ENCODE peak calls at places on chromosomes 16 and 17, in eight cellular contexts. One of them, this sample, is unnamed.
A peak's percentile ranks its signal among the peaks of the same experiment; 100 is the strongest.

GRCh38 chr16:15961060-15961511 is 11.7 kb downstream of the ABCC1 start:
- DNase-seq in NCI-H2171: no peak
- DNase-seq in occipital lobe: no peak
- DNase-seq in transverse colon: no peak
- DNase-seq in stimulated activated CD4-positive, alpha-beta T cell treated with anti-CD3 and anti-CD28 coated beads, Interleukin-1b, Interleukin-23, amount 100 ng/mL, for 1 hour: no peak
- DNase-seq in stimulated activated effector memory CD8-positive, alpha-beta T cell treated with anti-CD3 and anti-CD28 coated beads, Interleukin-12 subunit alpha, Interleukin-12 subunit beta, amount 100 ng/mL, for 72 hours: peak; percentile 32
- DNase-seq in NCI-H69: no peak
- DNase-seq in putamen: no peak
- DNase-seq in this sample: no peak

GRCh38 chr17:56936697-56937322 is 23.0 kb upstream of the TRIM25 start:
- DNase-seq in NCI-H2171: no peak
- DNase-seq in occipital lobe: no peak
- DNase-seq in transverse colon: no peak
- DNase-seq in stimulated activated CD4-positive, alpha-beta T cell treated with anti-CD3 and anti-CD28 coated beads, Interleukin-1b, Interleukin-23, amount 100 ng/mL, for 1 hour: no peak
- DNase-seq in stimulated activated effector memory CD8-positive, alpha-beta T cell treated with anti-CD3 and anti-CD28 coated beads, Interleukin-12 subunit alpha, Interleukin-12 subunit beta, amount 100 ng/mL, for 72 hours: no peak
- DNase-seq in NCI-H69: no peak
- DNase-seq in putamen: no peak
- DNase-seq in this sample: no peak

GRCh38 chr16:51939371-51940005 is 607.5 kb downstream of the TOX3 start:
- DNase-seq in NCI-H2171: peak; percentile 94
- DNase-seq in occipital lobe: no peak
- DNase-seq in transverse colon: no peak
- DNase-seq in stimulated activated CD4-positive, alpha-beta T cell treated with anti-CD3 and anti-CD28 coated beads, Interleukin-1b, Interleukin-23, amount 100 ng/mL, for 1 hour: no peak
- DNase-seq in stimulated activated effector memory CD8-positive, alpha-beta T cell treated with anti-CD3 and anti-CD28 coated beads, Interleukin-12 subunit alpha, Interleukin-12 subunit beta, amount 100 ng/mL, for 72 hours: no peak
- DNase-seq in NCI-H69: peak; percentile 90
- DNase-seq in putamen: no peak
- DNase-seq in this sample: peak; percentile 11

GRCh38 chr16:8958344-8958808 is 5.3 kb downstream of the USP7 start:
- DNase-seq in NCI-H2171: no peak
- DNase-seq in occipital lobe: no peak
- DNase-seq in transverse colon: peak; percentile 52
- DNase-seq in stimulated activated CD4-positive, alpha-beta T cell treated with anti-CD3 and anti-CD28 coated beads, Interleukin-1b, Interleukin-23, amount 100 ng/mL, for 1 hour: no peak
- DNase-seq in stimulated activated effector memory CD8-positive, alpha-beta T cell treated with anti-CD3 and anti-CD28 coated beads, Interleukin-12 subunit alpha, Interleukin-12 subunit beta, amount 100 ng/mL, for 72 hours: no peak
- DNase-seq in NCI-H69: peak; percentile 40
- DNase-seq in putamen: no peak
- DNase-seq in this sample: no peak

GRCh38 chr17:31294839-31295488 is 2.1 kb downstream of the OMG start:
- DNase-seq in NCI-H2171: no peak
- DNase-seq in occipital lobe: no peak
- DNase-seq in transverse colon: no peak
- DNase-seq in stimulated activated CD4-positive, alpha-beta T cell treated with anti-CD3 and anti-CD28 coated beads, Interleukin-1b, Interleukin-23, amount 100 ng/mL, for 1 hour: no peak
- DNase-seq in stimulated activated effector memory CD8-positive, alpha-beta T cell treated with anti-CD3 and anti-CD28 coated beads, Interleukin-12 subunit alpha, Interleukin-12 subunit beta, amount 100 ng/mL, for 72 hours: no peak
- DNase-seq in NCI-H69: no peak
- DNase-seq in putamen: no peak
- DNase-seq in this sample: no peak

GRCh38 chr16:53191413-53191812 is 136.6 kb downstream of the CHD9 start:
- DNase-seq in NCI-H2171: no peak
- DNase-seq in occipital lobe: no peak
- DNase-seq in transverse colon: no peak
- DNase-seq in stimulated activated CD4-positive, alpha-beta T cell treated with anti-CD3 and anti-CD28 coated beads, Interleukin-1b, Interleukin-23, amount 100 ng/mL, for 1 hour: no peak
- DNase-seq in stimulated activated effector memory CD8-positive, alpha-beta T cell treated with anti-CD3 and anti-CD28 coated beads, Interleukin-12 subunit alpha, Interleukin-12 subunit beta, amount 100 ng/mL, for 72 hours: no peak
- DNase-seq in NCI-H69: no peak
- DNase-seq in putamen: no peak
- DNase-seq in this sample: no peak

GRCh38 chr17:14756469-14756868 is 455.6 kb downstream of the HS3ST3B1 start:
- DNase-seq in NCI-H2171: no peak
- DNase-seq in occipital lobe: no peak
- DNase-seq in transverse colon: no peak
- DNase-seq in stimulated activated CD4-positive, alpha-beta T cell treated with anti-CD3 and anti-CD28 coated beads, Interleukin-1b, Interleukin-23, amount 100 ng/mL, for 1 hour: no peak
- DNase-seq in stimulated activated effector memory CD8-positive, alpha-beta T cell treated with anti-CD3 and anti-CD28 coated beads, Interleukin-12 subunit alpha, Interleukin-12 subunit beta, amount 100 ng/mL, for 72 hours: no peak
- DNase-seq in NCI-H69: no peak
- DNase-seq in putamen: no peak
- DNase-seq in this sample: no peak

GRCh38 chr17:35057332-35057915 is 6.1 kb downstream of the RFFL start:
- DNase-seq in NCI-H2171: no peak
- DNase-seq in occipital lobe: no peak
- DNase-seq in transverse colon: no peak
- DNase-seq in stimulated activated CD4-positive, alpha-beta T cell treated with anti-CD3 and anti-CD28 coated beads, Interleukin-1b, Interleukin-23, amount 100 ng/mL, for 1 hour: no peak
- DNase-seq in stimulated activated effector memory CD8-positive, alpha-beta T cell treated with anti-CD3 and anti-CD28 coated beads, Interleukin-12 subunit alpha, Interleukin-12 subunit beta, amount 100 ng/mL, for 72 hours: no peak
- DNase-seq in NCI-H69: no peak
- DNase-seq in putamen: no peak
- DNase-seq in this sample: no peak

GRCh38 chr16:81318711-81319110 is 3.9 kb downstream of the GAN start:
- DNase-seq in NCI-H2171: no peak
- DNase-seq in occipital lobe: no peak
- DNase-seq in transverse colon: no peak
- DNase-seq in stimulated activated CD4-positive, alpha-beta T cell treated with anti-CD3 and anti-CD28 coated beads, Interleukin-1b, Interleukin-23, amount 100 ng/mL, for 1 hour: no peak
- DNase-seq in stimulated activated effector memory CD8-positive, alpha-beta T cell treated with anti-CD3 and anti-CD28 coated beads, Interleukin-12 subunit alpha, Interleukin-12 subunit beta, amount 100 ng/mL, for 72 hours: no peak
- DNase-seq in NCI-H69: peak; percentile 58
- DNase-seq in putamen: no peak
- DNase-seq in this sample: no peak

GRCh38 chr16:48126801-48127644 is 28.8 kb downstream of the ABCC12 start:
- DNase-seq in NCI-H2171: no peak
- DNase-seq in occipital lobe: peak; percentile 20
- DNase-seq in transverse colon: no peak
- DNase-seq in stimulated activated CD4-positive, alpha-beta T cell treated with anti-CD3 and anti-CD28 coated beads, Interleukin-1b, Interleukin-23, amount 100 ng/mL, for 1 hour: no peak
- DNase-seq in stimulated activated effector memory CD8-positive, alpha-beta T cell treated with anti-CD3 and anti-CD28 coated beads, Interleukin-12 subunit alpha, Interleukin-12 subunit beta, amount 100 ng/mL, for 72 hours: no peak
- DNase-seq in NCI-H69: peak; percentile 42
- DNase-seq in putamen: peak; percentile 57
- DNase-seq in this sample: peak; percentile 67

GRCh38 chr16:12096162-12096781 is 119.7 kb downstream of the SNX29 start:
- DNase-seq in NCI-H2171: no peak
- DNase-seq in occipital lobe: no peak
- DNase-seq in transverse colon: no peak
- DNase-seq in stimulated activated CD4-positive, alpha-beta T cell treated with anti-CD3 and anti-CD28 coated beads, Interleukin-1b, Interleukin-23, amount 100 ng/mL, for 1 hour: no peak
- DNase-seq in stimulated activated effector memory CD8-positive, alpha-beta T cell treated with anti-CD3 and anti-CD28 coated beads, Interleukin-12 subunit alpha, Interleukin-12 subunit beta, amount 100 ng/mL, for 72 hours: no peak
- DNase-seq in NCI-H69: no peak
- DNase-seq in putamen: no peak
- DNase-seq in this sample: no peak

GRCh38 chr16:81937305-81938038 is 73.8 kb downstream of the SDR42E1 start:
- DNase-seq in NCI-H2171: peak; percentile 25
- DNase-seq in occipital lobe: no peak
- DNase-seq in transverse colon: no peak
- DNase-seq in stimulated activated CD4-positive, alpha-beta T cell treated with anti-CD3 and anti-CD28 coated beads, Interleukin-1b, Interleukin-23, amount 100 ng/mL, for 1 hour: no peak
- DNase-seq in stimulated activated effector memory CD8-positive, alpha-beta T cell treated with anti-CD3 and anti-CD28 coated beads, Interleukin-12 subunit alpha, Interleukin-12 subunit beta, amount 100 ng/mL, for 72 hours: no peak
- DNase-seq in NCI-H69: peak; percentile 53
- DNase-seq in putamen: no peak
- DNase-seq in this sample: peak; percentile 62

GRCh38 chr16:79073560-79073959 is 527.0 kb downstream of the MAF start:
- DNase-seq in NCI-H2171: no peak
- DNase-seq in occipital lobe: no peak
- DNase-seq in transverse colon: no peak
- DNase-seq in stimulated activated CD4-positive, alpha-beta T cell treated with anti-CD3 and anti-CD28 coated beads, Interleukin-1b, Interleukin-23, amount 100 ng/mL, for 1 hour: no peak
- DNase-seq in stimulated activated effector memory CD8-positive, alpha-beta T cell treated with anti-CD3 and anti-CD28 coated beads, Interleukin-12 subunit alpha, Interleukin-12 subunit beta, amount 100 ng/mL, for 72 hours: no peak
- DNase-seq in NCI-H69: no peak
- DNase-seq in putamen: no peak
- DNase-seq in this sample: no peak

GRCh38 chr16:73049051-73049910 is 1.4 kb upstream of the ZFHX3 start:
- DNase-seq in NCI-H2171: no peak
- DNase-seq in occipital lobe: no peak
- DNase-seq in transverse colon: no peak
- DNase-seq in stimulated activated CD4-positive, alpha-beta T cell treated with anti-CD3 and anti-CD28 coated beads, Interleukin-1b, Interleukin-23, amount 100 ng/mL, for 1 hour: no peak
- DNase-seq in stimulated activated effector memory CD8-positive, alpha-beta T cell treated with anti-CD3 and anti-CD28 coated beads, Interleukin-12 subunit alpha, Interleukin-12 subunit beta, amount 100 ng/mL, for 72 hours: no peak
- DNase-seq in NCI-H69: no peak
- DNase-seq in putamen: no peak
- DNase-seq in this sample: no peak

GRCh38 chr16:4392382-4393242 is 21.0 kb downstream of the VASN start:
- DNase-seq in NCI-H2171: no peak
- DNase-seq in occipital lobe: no peak
- DNase-seq in transverse colon: no peak
- DNase-seq in stimulated activated CD4-positive, alpha-beta T cell treated with anti-CD3 and anti-CD28 coated beads, Interleukin-1b, Interleukin-23, amount 100 ng/mL, for 1 hour: no peak
- DNase-seq in stimulated activated effector memory CD8-positive, alpha-beta T cell treated with anti-CD3 and anti-CD28 coated beads, Interleukin-12 subunit alpha, Interleukin-12 subunit beta, amount 100 ng/mL, for 72 hours: no peak
- DNase-seq in NCI-H69: no peak
- DNase-seq in putamen: no peak
- DNase-seq in this sample: no peak

GRCh38 chr16:54201200-54201599 is 85.4 kb downstream of the IRX3 start:
- DNase-seq in NCI-H2171: no peak
- DNase-seq in occipital lobe: no peak
- DNase-seq in transverse colon: no peak
- DNase-seq in stimulated activated CD4-positive, alpha-beta T cell treated with anti-CD3 and anti-CD28 coated beads, Interleukin-1b, Interleukin-23, amount 100 ng/mL, for 1 hour: no peak
- DNase-seq in stimulated activated effector memory CD8-positive, alpha-beta T cell treated with anti-CD3 and anti-CD28 coated beads, Interleukin-12 subunit alpha, Interleukin-12 subunit beta, amount 100 ng/mL, for 72 hours: no peak
- DNase-seq in NCI-H69: no peak
- DNase-seq in putamen: no peak
- DNase-seq in this sample: no peak

GRCh38 chr17:58279016-58279671 is 1.6 kb downstream of the MPO start:
- DNase-seq in NCI-H2171: no peak
- DNase-seq in occipital lobe: no peak
- DNase-seq in transverse colon: peak; percentile 23
- DNase-seq in stimulated activated CD4-positive, alpha-beta T cell treated with anti-CD3 and anti-CD28 coated beads, Interleukin-1b, Interleukin-23, amount 100 ng/mL, for 1 hour: no peak
- DNase-seq in stimulated activated effector memory CD8-positive, alpha-beta T cell treated with anti-CD3 and anti-CD28 coated beads, Interleukin-12 subunit alpha, Interleukin-12 subunit beta, amount 100 ng/mL, for 72 hours: no peak
- DNase-seq in NCI-H69: peak; percentile 66
- DNase-seq in putamen: no peak
- DNase-seq in this sample: no peak

GRCh38 chr16:25135239-25135878 is 23.8 kb downstream of the LCMT1 start:
- DNase-seq in NCI-H2171: peak; percentile 15
- DNase-seq in occipital lobe: no peak
- DNase-seq in transverse colon: peak; percentile 36
- DNase-seq in stimulated activated CD4-positive, alpha-beta T cell treated with anti-CD3 and anti-CD28 coated beads, Interleukin-1b, Interleukin-23, amount 100 ng/mL, for 1 hour: no peak
- DNase-seq in stimulated activated effector memory CD8-positive, alpha-beta T cell treated with anti-CD3 and anti-CD28 coated beads, Interleukin-12 subunit alpha, Interleukin-12 subunit beta, amount 100 ng/mL, for 72 hours: no peak
- DNase-seq in NCI-H69: peak; percentile 95
- DNase-seq in putamen: no peak
- DNase-seq in this sample: peak; percentile 86

GRCh38 chr16:30358577-30358936 is 3.4 kb upstream of the CD2BP2 start:
- DNase-seq in NCI-H2171: no peak
- DNase-seq in occipital lobe: no peak
- DNase-seq in transverse colon: no peak
- DNase-seq in stimulated activated CD4-positive, alpha-beta T cell treated with anti-CD3 and anti-CD28 coated beads, Interleukin-1b, Interleukin-23, amount 100 ng/mL, for 1 hour: no peak
- DNase-seq in stimulated activated effector memory CD8-positive, alpha-beta T cell treated with anti-CD3 and anti-CD28 coated beads, Interleukin-12 subunit alpha, Interleukin-12 subunit beta, amount 100 ng/mL, for 72 hours: no peak
- DNase-seq in NCI-H69: no peak
- DNase-seq in putamen: no peak
- DNase-seq in this sample: no peak

GRCh38 chr17:81419333-81419885 is 24.2 kb downstream of the BAHCC1 start:
- DNase-seq in NCI-H2171: peak; percentile 96
- DNase-seq in occipital lobe: peak; percentile 74
- DNase-seq in transverse colon: peak; percentile 82
- DNase-seq in stimulated activated CD4-positive, alpha-beta T cell treated with anti-CD3 and anti-CD28 coated beads, Interleukin-1b, Interleukin-23, amount 100 ng/mL, for 1 hour: no peak
- DNase-seq in stimulated activated effector memory CD8-positive, alpha-beta T cell treated with anti-CD3 and anti-CD28 coated beads, Interleukin-12 subunit alpha, Interleukin-12 subunit beta, amount 100 ng/mL, for 72 hours: no peak
- DNase-seq in NCI-H69: peak; percentile 98
- DNase-seq in putamen: peak; percentile 83
- DNase-seq in this sample: peak; percentile 96

GRCh38 chr17:11908711-11909146 is 88.5 kb downstream of the ZNF18 start:
- DNase-seq in NCI-H2171: no peak
- DNase-seq in occipital lobe: no peak
- DNase-seq in transverse colon: no peak
- DNase-seq in stimulated activated CD4-positive, alpha-beta T cell treated with anti-CD3 and anti-CD28 coated beads, Interleukin-1b, Interleukin-23, amount 100 ng/mL, for 1 hour: no peak
- DNase-seq in stimulated activated effector memory CD8-positive, alpha-beta T cell treated with anti-CD3 and anti-CD28 coated beads, Interleukin-12 subunit alpha, Interleukin-12 subunit beta, amount 100 ng/mL, for 72 hours: no peak
- DNase-seq in NCI-H69: no peak
- DNase-seq in putamen: no peak
- DNase-seq in this sample: no peak

GRCh38 chr16:88445583-88445960 is 7.5 kb upstream of the ZFPM1 start:
- DNase-seq in NCI-H2171: no peak
- DNase-seq in occipital lobe: no peak
- DNase-seq in transverse colon: no peak
- DNase-seq in stimulated activated CD4-positive, alpha-beta T cell treated with anti-CD3 and anti-CD28 coated beads, Interleukin-1b, Interleukin-23, amount 100 ng/mL, for 1 hour: no peak
- DNase-seq in stimulated activated effector memory CD8-positive, alpha-beta T cell treated with anti-CD3 and anti-CD28 coated beads, Interleukin-12 subunit alpha, Interleukin-12 subunit beta, amount 100 ng/mL, for 72 hours: no peak
- DNase-seq in NCI-H69: no peak
- DNase-seq in putamen: no peak
- DNase-seq in this sample: no peak

GRCh38 chr17:77287432-77288068 is 146.8 kb downstream of the SEC14L1 start:
- DNase-seq in NCI-H2171: no peak
- DNase-seq in occipital lobe: no peak
- DNase-seq in transverse colon: peak; percentile 70
- DNase-seq in stimulated activated CD4-positive, alpha-beta T cell treated with anti-CD3 and anti-CD28 coated beads, Interleukin-1b, Interleukin-23, amount 100 ng/mL, for 1 hour: no peak
- DNase-seq in stimulated activated effector memory CD8-positive, alpha-beta T cell treated with anti-CD3 and anti-CD28 coated beads, Interleukin-12 subunit alpha, Interleukin-12 subunit beta, amount 100 ng/mL, for 72 hours: no peak
- DNase-seq in NCI-H69: peak; percentile 87
- DNase-seq in putamen: no peak
- DNase-seq in this sample: no peak

GRCh38 chr16:2372684-2373083 is 32.2 kb upstream of the ABCA3 start:
- DNase-seq in NCI-H2171: no peak
- DNase-seq in occipital lobe: no peak
- DNase-seq in transverse colon: no peak
- DNase-seq in stimulated activated CD4-positive, alpha-beta T cell treated with anti-CD3 and anti-CD28 coated beads, Interleukin-1b, Interleukin-23, amount 100 ng/mL, for 1 hour: no peak
- DNase-seq in stimulated activated effector memory CD8-positive, alpha-beta T cell treated with anti-CD3 and anti-CD28 coated beads, Interleukin-12 subunit alpha, Interleukin-12 subunit beta, amount 100 ng/mL, for 72 hours: no peak
- DNase-seq in NCI-H69: no peak
- DNase-seq in putamen: no peak
- DNase-seq in this sample: no peak

GRCh38 chr16:89708481-89708931 is 7.0 kb upstream of the SPATA2L start:
- DNase-seq in NCI-H2171: no peak
- DNase-seq in occipital lobe: no peak
- DNase-seq in transverse colon: peak; percentile 79
- DNase-seq in stimulated activated CD4-positive, alpha-beta T cell treated with anti-CD3 and anti-CD28 coated beads, Interleukin-1b, Interleukin-23, amount 100 ng/mL, for 1 hour: no peak
- DNase-seq in stimulated activated effector memory CD8-positive, alpha-beta T cell treated with anti-CD3 and anti-CD28 coated beads, Interleukin-12 subunit alpha, Interleukin-12 subunit beta, amount 100 ng/mL, for 72 hours: no peak
- DNase-seq in NCI-H69: no peak
- DNase-seq in putamen: no peak
- DNase-seq in this sample: no peak

GRCh38 chr17:51617876-51618455 is 357.6 kb downstream of the UTP18 start:
- DNase-seq in NCI-H2171: no peak
- DNase-seq in occipital lobe: no peak
- DNase-seq in transverse colon: no peak
- DNase-seq in stimulated activated CD4-positive, alpha-beta T cell treated with anti-CD3 and anti-CD28 coated beads, Interleukin-1b, Interleukin-23, amount 100 ng/mL, for 1 hour: no peak
- DNase-seq in stimulated activated effector memory CD8-positive, alpha-beta T cell treated with anti-CD3 and anti-CD28 coated beads, Interleukin-12 subunit alpha, Interleukin-12 subunit beta, amount 100 ng/mL, for 72 hours: no peak
- DNase-seq in NCI-H69: no peak
- DNase-seq in putamen: peak; percentile 20
- DNase-seq in this sample: peak; percentile 21

GRCh38 chr17:80819422-80820164 is 172.0 kb upstream of the CHMP6 start:
- DNase-seq in NCI-H2171: no peak
- DNase-seq in occipital lobe: no peak
- DNase-seq in transverse colon: peak; percentile 5
- DNase-seq in stimulated activated CD4-positive, alpha-beta T cell treated with anti-CD3 and anti-CD28 coated beads, Interleukin-1b, Interleukin-23, amount 100 ng/mL, for 1 hour: no peak
- DNase-seq in stimulated activated effector memory CD8-positive, alpha-beta T cell treated with anti-CD3 and anti-CD28 coated beads, Interleukin-12 subunit alpha, Interleukin-12 subunit beta, amount 100 ng/mL, for 72 hours: no peak
- DNase-seq in NCI-H69: peak; percentile 80
- DNase-seq in putamen: no peak
- DNase-seq in this sample: peak; percentile 82

GRCh38 chr16:19071811-19072777 is 4.7 kb downstream of the COQ7 start:
- DNase-seq in NCI-H2171: no peak
- DNase-seq in occipital lobe: no peak
- DNase-seq in transverse colon: peak; percentile 77
- DNase-seq in stimulated activated CD4-positive, alpha-beta T cell treated with anti-CD3 and anti-CD28 coated beads, Interleukin-1b, Interleukin-23, amount 100 ng/mL, for 1 hour: peak; percentile 27
- DNase-seq in stimulated activated effector memory CD8-positive, alpha-beta T cell treated with anti-CD3 and anti-CD28 coated beads, Interleukin-12 subunit alpha, Interleukin-12 subunit beta, amount 100 ng/mL, for 72 hours: peak; percentile 25
- DNase-seq in NCI-H69: peak; percentile 55
- DNase-seq in putamen: peak; percentile 30
- DNase-seq in this sample: peak; percentile 21

GRCh38 chr16:5884996-5885395 is 787.4 kb upstream of the EEF2KMT start:
- DNase-seq in NCI-H2171: no peak
- DNase-seq in occipital lobe: no peak
- DNase-seq in transverse colon: no peak
- DNase-seq in stimulated activated CD4-positive, alpha-beta T cell treated with anti-CD3 and anti-CD28 coated beads, Interleukin-1b, Interleukin-23, amount 100 ng/mL, for 1 hour: no peak
- DNase-seq in stimulated activated effector memory CD8-positive, alpha-beta T cell treated with anti-CD3 and anti-CD28 coated beads, Interleukin-12 subunit alpha, Interleukin-12 subunit beta, amount 100 ng/mL, for 72 hours: no peak
- DNase-seq in NCI-H69: no peak
- DNase-seq in putamen: no peak
- DNase-seq in this sample: no peak

GRCh38 chr16:64391009-64391663 is 730.7 kb downstream of the CDH11 start:
- DNase-seq in NCI-H2171: no peak
- DNase-seq in occipital lobe: no peak
- DNase-seq in transverse colon: no peak
- DNase-seq in stimulated activated CD4-positive, alpha-beta T cell treated with anti-CD3 and anti-CD28 coated beads, Interleukin-1b, Interleukin-23, amount 100 ng/mL, for 1 hour: no peak
- DNase-seq in stimulated activated effector memory CD8-positive, alpha-beta T cell treated with anti-CD3 and anti-CD28 coated beads, Interleukin-12 subunit alpha, Interleukin-12 subunit beta, amount 100 ng/mL, for 72 hours: no peak
- DNase-seq in NCI-H69: peak; percentile 8
- DNase-seq in putamen: peak; percentile 45
- DNase-seq in this sample: no peak

GRCh38 chr16:62167551-62167950 is 131.3 kb upstream of the CDH8 start:
- DNase-seq in NCI-H2171: no peak
- DNase-seq in occipital lobe: no peak
- DNase-seq in transverse colon: no peak
- DNase-seq in stimulated activated CD4-positive, alpha-beta T cell treated with anti-CD3 and anti-CD28 coated beads, Interleukin-1b, Interleukin-23, amount 100 ng/mL, for 1 hour: no peak
- DNase-seq in stimulated activated effector memory CD8-positive, alpha-beta T cell treated with anti-CD3 and anti-CD28 coated beads, Interleukin-12 subunit alpha, Interleukin-12 subunit beta, amount 100 ng/mL, for 72 hours: no peak
- DNase-seq in NCI-H69: no peak
- DNase-seq in putamen: no peak
- DNase-seq in this sample: no peak

GRCh38 chr17:50892101-50892776 is 26.1 kb upstream of the TOB1 start:
- DNase-seq in NCI-H2171: no peak
- DNase-seq in occipital lobe: no peak
- DNase-seq in transverse colon: no peak
- DNase-seq in stimulated activated CD4-positive, alpha-beta T cell treated with anti-CD3 and anti-CD28 coated beads, Interleukin-1b, Interleukin-23, amount 100 ng/mL, for 1 hour: no peak
- DNase-seq in stimulated activated effector memory CD8-positive, alpha-beta T cell treated with anti-CD3 and anti-CD28 coated beads, Interleukin-12 subunit alpha, Interleukin-12 subunit beta, amount 100 ng/mL, for 72 hours: no peak
- DNase-seq in NCI-H69: peak; percentile 44
- DNase-seq in putamen: no peak
- DNase-seq in this sample: no peak

GRCh38 chr17:75666959-75667790 is at the start of the genes RECQL5 and SAP30BP:
- DNase-seq in NCI-H2171: peak; percentile 98
- DNase-seq in occipital lobe: peak; percentile 97
- DNase-seq in transverse colon: peak; percentile 98
- DNase-seq in stimulated activated CD4-positive, alpha-beta T cell treated with anti-CD3 and anti-CD28 coated beads, Interleukin-1b, Interleukin-23, amount 100 ng/mL, for 1 hour: peak; percentile 91
- DNase-seq in stimulated activated effector memory CD8-positive, alpha-beta T cell treated with anti-CD3 and anti-CD28 coated beads, Interleukin-12 subunit alpha, Interleukin-12 subunit beta, amount 100 ng/mL, for 72 hours: peak; percentile 91
- DNase-seq in NCI-H69: peak; percentile 99
- DNase-seq in putamen: peak; percentile 98
- DNase-seq in this sample: peak; percentile 99

GRCh38 chr17:55451203-55451641 is 29.6 kb upstream of the MMD start:
- DNase-seq in NCI-H2171: no peak
- DNase-seq in occipital lobe: no peak
- DNase-seq in transverse colon: no peak
- DNase-seq in stimulated activated CD4-positive, alpha-beta T cell treated with anti-CD3 and anti-CD28 coated beads, Interleukin-1b, Interleukin-23, amount 100 ng/mL, for 1 hour: no peak
- DNase-seq in stimulated activated effector memory CD8-positive, alpha-beta T cell treated with anti-CD3 and anti-CD28 coated beads, Interleukin-12 subunit alpha, Interleukin-12 subunit beta, amount 100 ng/mL, for 72 hours: no peak
- DNase-seq in NCI-H69: no peak
- DNase-seq in putamen: no peak
- DNase-seq in this sample: no peak

This sample was measured in NCI-H345.